ENCODE peak calls at places on chromosomes 4 and X, in six cellular contexts. M is gastrocnemius medialis; L is stimulated activated CD4-positive, alpha-beta T cell treated with anti-CD3 and anti-CD28 coated beads, TNF-alpha, amount 100 ng/mL, for 1 hour; O is mucosa of gallbladder; B is iPS DF 6.9; W is iPS-NIHi11. G is an unnamed sample.
A peak's percentile ranks its signal among the peaks of the same experiment; 100 is the strongest.

GRCh38 chr4:7968262-7968896 is 28.7 kb upstream of the AFAP1 start:
- DNase-seq in M (no peak), L (no peak), O (no peak), B (no peak), W (no peak), G (no peak)

GRCh38 chrX:101918746-101919145 is 13.1 kb downstream of the ZMAT1 start:
- DNase-seq in M (no peak), L (no peak), O (no peak), B (no peak), W (no peak), G (no peak)

GRCh38 chr4:166128452-166128851 is 255.4 kb downstream of the TLL1 start:
- DNase-seq in M (no peak), L (no peak), O (no peak), B (no peak), W (peak; percentile 6), G (no peak)

GRCh38 chr4:168335621-168336020 is 17.1 kb upstream of the DDX60 start:
- DNase-seq in M (peak; percentile 52), L (no peak), O (no peak), B (no peak), W (no peak), G (no peak)

GRCh38 chr4:38113551-38113950 is 153.4 kb downstream of the PTTG2 start:
- DNase-seq in M (no peak), L (no peak), O (no peak), B (no peak), W (no peak), G (no peak)

GRCh38 chr4:54513231-54513630 is 144.5 kb upstream of the KIT start:
- DNase-seq in M (peak; percentile 18), L (no peak), O (no peak), B (no peak), W (no peak), G (no peak)

GRCh38 chrX:78199851-78200250 is 60.4 kb upstream of the TAF9B start:
- DNase-seq in M (no peak), L (no peak), O (no peak), B (no peak), W (peak; percentile 11), G (no peak)

GRCh38 chr4:24836843-24837242 is 41.5 kb downstream of the SOD3 start:
- DNase-seq in M (no peak), L (no peak), O (no peak), B (no peak), W (no peak), G (no peak)

GRCh38 chr4:156294577-156294976 is 340.9 kb upstream of the CTSO start:
- DNase-seq in M (no peak), L (no peak), O (no peak), B (peak; percentile 16), W (peak; percentile 17), G (no peak)

GRCh38 chr4:183504930-183505555 is at the start of gene ING2:
- DNase-seq in M (peak; percentile 24), L (no peak), O (no peak), B (no peak), W (peak; percentile 81), G (peak; percentile 33)

GRCh38 chrX:86002076-86002896 is 45.1 kb downstream of the CHM start:
- DNase-seq in M (no peak), L (no peak), O (peak; percentile 27), B (no peak), W (peak; percentile 29), G (no peak)

GRCh38 chr4:40990202-40990898 is 224.0 kb downstream of the APBB2 start:
- DNase-seq in M (no peak), L (no peak), O (no peak), B (no peak), W (no peak), G (no peak)

G was measured in central memory CD8-positive, alpha-beta T cell.